ENCODE peak calls at places on chromosomes 11 and 22, in six cellular contexts. Q, Y, U, O, S and D are unnamed samples.

GRCh38 chr11:41201156-41201555 is 258.3 kb downstream of the LRRC4C start:
- DNase-seq in Q (peak; percentile 40), Y (no peak), U (no peak), O (peak; percentile 0), S (peak; percentile 29), D (no peak)

GRCh38 chr11:67640021-67640757 is 626 bp upstream of the TBX10 start:
- DNase-seq in Q (peak; percentile 27), Y (peak; percentile 14), U (peak; percentile 70), O (peak; percentile 85), S (peak; percentile 12), D (no peak)

GRCh38 chr11:110858556-110858921 is 146.3 kb upstream of the ARHGAP20 start:
- DNase-seq in Q (no peak), Y (no peak), U (peak; percentile 49), O (peak; percentile 30), S (no peak), D (no peak)

GRCh38 chr11:69941546-69942332 is 122.5 kb upstream of the FGF3 start:
- DNase-seq in Q (no peak), Y (no peak), U (no peak), O (no peak), S (no peak), D (no peak)

GRCh38 chr11:33500865-33501479 is 199.7 kb downstream of the C11orf91 start:
- DNase-seq in Q (peak; percentile 38), Y (no peak), U (no peak), O (peak; percentile 67), S (peak; percentile 21), D (no peak)

GRCh38 chr11:73414977-73415492 is 38.8 kb downstream of the RELT start:
- DNase-seq in Q (no peak), Y (no peak), U (no peak), O (peak; percentile 90), S (no peak), D (no peak)

GRCh38 chr11:61487342-61488025 is 21.1 kb upstream of the LRRC10B start:
- DNase-seq in Q (no peak), Y (no peak), U (no peak), O (no peak), S (no peak), D (no peak)

GRCh38 chr11:131683666-131684065 is 313.3 kb downstream of the NTM start:
- DNase-seq in Q (no peak), Y (no peak), U (no peak), O (no peak), S (no peak), D (no peak)

GRCh38 chr22:30104501-30105156 is 24.4 kb downstream of the HORMAD2 start:
- DNase-seq in Q (no peak), Y (no peak), U (no peak), O (peak; percentile 50), S (no peak), D (no peak)

GRCh38 chr22:25025586-25025985 is 73.1 kb downstream of the KIAA1671 start:
- DNase-seq in Q (no peak), Y (peak; percentile 11), U (no peak), O (no peak), S (no peak), D (no peak)

GRCh38 chr11:103061656-103062055 is 30.3 kb downstream of the DCUN1D5 start:
- DNase-seq in Q (no peak), Y (no peak), U (no peak), O (no peak), S (no peak), D (no peak)

GRCh38 chr11:46057489-46057888 is 63.8 kb downstream of the PHF21A start:
- DNase-seq in Q (no peak), Y (no peak), U (no peak), O (no peak), S (no peak), D (no peak)

GRCh38 chr11:112163875-112164521 is at the start of gene IL18:
- DNase-seq in Q (peak; percentile 89), Y (no peak), U (peak; percentile 89), O (peak; percentile 81), S (peak; percentile 75), D (no peak)

GRCh38 chr11:94809251-94809650 is 41.1 kb downstream of the AMOTL1 start:
- DNase-seq in Q (no peak), Y (no peak), U (no peak), O (peak; percentile 59), S (no peak), D (no peak)

GRCh38 chr11:7858001-7858400 is 61.3 kb upstream of the OR5P2 start:
- DNase-seq in Q (no peak), Y (no peak), U (no peak), O (no peak), S (peak; percentile 59), D (peak; percentile 38)

GRCh38 chr11:35800970-35801953 is 138.7 kb downstream of the TRIM44 start:
- DNase-seq in Q (no peak), Y (no peak), U (no peak), O (no peak), S (no peak), D (no peak)